ENCODE peak calls at places on chromosomes 3 and 15, in ten cellular contexts. W, F, P, Y, E, X, U, D, V and B are unnamed samples.

GRCh38 chr3:13492976-13493866 is 13.1 kb downstream of the HDAC11 start:
- DNase-seq in W (no peak), P (no peak), U (no peak), Y (no peak), E (no peak), F (no peak), V (no peak), X (peak), D (no peak), B (no peak)

GRCh38 chr3:131795382-131796085 is 239.3 kb downstream of the CPNE4 start:
- DNase-seq in W (no peak), P (no peak), E (peak), U (no peak), V (no peak), D (no peak), F (peak), X (no peak), Y (no peak), B (peak)

GRCh38 chr3:181700168-181701087 is 11.3 kb upstream of the SOX2 start:
- DNase-seq in W (peak), P (peak), D (peak), V (no peak), F (peak), U (peak), Y (no peak), E (peak), X (no peak), B (peak)

GRCh38 chr3:125594581-125595011 is 701 bp downstream of the OSBPL11 start:
- DNase-seq in V (no peak), D (no peak), E (peak), F (no peak), W (no peak), X (peak), P (no peak), U (no peak), Y (no peak), B (no peak)

GRCh38 chr3:46065294-46065705 is 38.0 kb upstream of the XCR1 start:
- DNase-seq in D (no peak), U (no peak), F (peak), W (no peak), E (no peak), V (peak), X (peak), Y (peak), P (no peak), B (peak)

GRCh38 chr3:114380233-114380645 is 86.4 kb downstream of the TIGIT start:
- DNase-seq in D (peak), W (peak), V (no peak), Y (no peak), X (no peak), P (peak), F (no peak), U (peak), E (no peak), B (no peak)

GRCh38 chr15:24898715-24899278 is 56.0 kb upstream of the SNRPN start:
- DNase-seq in U (no peak), D (no peak), X (no peak), Y (no peak), P (no peak), W (no peak), F (no peak), E (no peak), V (no peak), B (no peak)

GRCh38 chr3:124962403-124962940 is 27.9 kb upstream of the MUC13 start:
- DNase-seq in F (no peak), X (no peak), V (no peak), D (no peak), P (no peak), Y (no peak), W (no peak), U (no peak), E (peak), B (peak)

GRCh38 chr3:113514265-113514769 is 639 bp downstream of the SPICE1 start:
- DNase-seq in E (peak), D (no peak), X (no peak), Y (no peak), F (no peak), V (no peak), U (no peak), P (no peak), W (no peak), B (no peak)

GRCh38 chr3:124467980-124468902 is 262.0 kb upstream of the UMPS start:
- DNase-seq in P (peak), D (peak), Y (no peak), F (peak), U (peak), V (peak), E (peak), X (no peak), W (no peak), B (no peak)

GRCh38 chr3:153624310-153625030 is 462.4 kb downstream of the RAP2B start:
- DNase-seq in F (no peak), E (no peak), D (no peak), W (no peak), X (peak), U (no peak), P (no peak), Y (no peak), V (no peak), B (no peak)

GRCh38 chr3:39344746-39345344 is 15.3 kb downstream of the CCR8 start:
- DNase-seq in P (no peak), U (no peak), V (no peak), W (no peak), X (no peak), D (no peak), E (no peak), F (no peak), Y (no peak), B (no peak)

GRCh38 chr15:90071220-90071807 is 31.0 kb downstream of the IDH2 start:
- DNase-seq in D (peak), P (peak), V (peak), F (peak), E (peak), U (peak), Y (peak), X (peak), W (peak), B (peak)

GRCh38 chr3:65672876-65673815 is 365.6 kb downstream of the MAGI1 start:
- DNase-seq in P (peak), F (peak), W (no peak), U (peak), D (peak), X (no peak), Y (no peak), V (peak), E (peak), B (no peak)

GRCh38 chr15:42165081-42165480 is 8.6 kb upstream of the PLA2G4F start:
- DNase-seq in P (no peak), Y (no peak), E (no peak), V (no peak), U (no peak), D (no peak), W (no peak), X (no peak), F (no peak), B (no peak)